ENCODE peak calls at places on chromosomes 13 and 19, in eight cellular contexts. One of them, this sample, is unnamed.

GRCh38 chr13:30832845-30833332 is 73.2 kb upstream of the MEDAG start:
- DNase-seq in WERI-Rb-1: no peak
- DNase-seq in neural crest cell: no peak
- DNase-seq in uterus: peak; percentile 50
- DNase-seq in lower leg skin: peak; percentile 41
- DNase-seq in lower lobe of right lung: peak; percentile 77
- DNase-seq in lung: no peak
- DNase-seq in transverse colon: peak; percentile 94
- DNase-seq in this sample: no peak

GRCh38 chr13:113877149-113877990 is 13.5 kb upstream of the GAS6 start:
- DNase-seq in uterus: no peak
- DNase-seq in transverse colon: no peak
- DNase-seq in neural crest cell: no peak
- DNase-seq in lower leg skin: no peak
- DNase-seq in lower lobe of right lung: no peak
- DNase-seq in WERI-Rb-1: no peak
- DNase-seq in lung: peak; percentile 15
- DNase-seq in this sample: no peak

GRCh38 chr19:10418281-10419199 is 1.8 kb upstream of the PDE4A start:
- DNase-seq in lung: no peak
- DNase-seq in neural crest cell: no peak
- DNase-seq in WERI-Rb-1: peak; percentile 45
- DNase-seq in transverse colon: no peak
- DNase-seq in lower lobe of right lung: no peak
- DNase-seq in uterus: no peak
- DNase-seq in lower leg skin: no peak
- DNase-seq in this sample: no peak

GRCh38 chr13:50275392-50276063 is 260.3 kb downstream of the KCNRG start:
- DNase-seq in neural crest cell: no peak
- DNase-seq in lower lobe of right lung: no peak
- DNase-seq in WERI-Rb-1: no peak
- DNase-seq in lung: no peak
- DNase-seq in transverse colon: no peak
- DNase-seq in uterus: no peak
- DNase-seq in lower leg skin: no peak
- DNase-seq in this sample: no peak

GRCh38 chr13:109870281-109871017 is 84.1 kb upstream of the IRS2 start:
- DNase-seq in lower lobe of right lung: no peak
- DNase-seq in transverse colon: no peak
- DNase-seq in lower leg skin: no peak
- DNase-seq in WERI-Rb-1: no peak
- DNase-seq in lung: no peak
- DNase-seq in neural crest cell: no peak
- DNase-seq in uterus: no peak
- DNase-seq in this sample: no peak

GRCh38 chr19:43751466-43752220 is 3.1 kb downstream of the SMG9 start:
- DNase-seq in lower lobe of right lung: no peak
- DNase-seq in transverse colon: no peak
- DNase-seq in lung: no peak
- DNase-seq in neural crest cell: no peak
- DNase-seq in lower leg skin: no peak
- DNase-seq in uterus: no peak
- DNase-seq in WERI-Rb-1: no peak
- DNase-seq in this sample: no peak

GRCh38 chr13:59458908-59459579 is 704.7 kb downstream of the DIAPH3 start:
- DNase-seq in neural crest cell: no peak
- DNase-seq in uterus: peak; percentile 20
- DNase-seq in lower leg skin: no peak
- DNase-seq in lung: no peak
- DNase-seq in WERI-Rb-1: no peak
- DNase-seq in transverse colon: no peak
- DNase-seq in lower lobe of right lung: no peak
- DNase-seq in this sample: no peak

GRCh38 chr13:97307882-97308624 is 85.9 kb downstream of the MBNL2 start:
- DNase-seq in neural crest cell: no peak
- DNase-seq in lung: no peak
- DNase-seq in WERI-Rb-1: no peak
- DNase-seq in uterus: no peak
- DNase-seq in transverse colon: no peak
- DNase-seq in lower lobe of right lung: no peak
- DNase-seq in lower leg skin: no peak
- DNase-seq in this sample: no peak

GRCh38 chr13:40969169-40969901 is 49.8 kb downstream of the ELF1 start:
- DNase-seq in lower leg skin: no peak
- DNase-seq in transverse colon: no peak
- DNase-seq in uterus: no peak
- DNase-seq in lower lobe of right lung: no peak
- DNase-seq in neural crest cell: no peak
- DNase-seq in lung: no peak
- DNase-seq in WERI-Rb-1: no peak
- DNase-seq in this sample: no peak

GRCh38 chr19:9671654-9672053 is 3.2 kb downstream of the ZNF562 start:
- DNase-seq in transverse colon: no peak
- DNase-seq in WERI-Rb-1: no peak
- DNase-seq in lower leg skin: no peak
- DNase-seq in uterus: no peak
- DNase-seq in lower lobe of right lung: no peak
- DNase-seq in neural crest cell: no peak
- DNase-seq in lung: no peak
- DNase-seq in this sample: no peak

GRCh38 chr13:19587635-19588300 is 26.4 kb upstream of the TPTE2 start:
- DNase-seq in neural crest cell: no peak
- DNase-seq in WERI-Rb-1: peak; percentile 53
- DNase-seq in lower leg skin: no peak
- DNase-seq in uterus: no peak
- DNase-seq in transverse colon: no peak
- DNase-seq in lung: no peak
- DNase-seq in lower lobe of right lung: no peak
- DNase-seq in this sample: no peak

GRCh38 chr13:90618133-90618532 is 729.4 kb upstream of the MIR17HG start:
- DNase-seq in WERI-Rb-1: no peak
- DNase-seq in neural crest cell: no peak
- DNase-seq in lower leg skin: no peak
- DNase-seq in transverse colon: no peak
- DNase-seq in lung: no peak
- DNase-seq in uterus: no peak
- DNase-seq in lower lobe of right lung: no peak
- DNase-seq in this sample: no peak

GRCh38 chr13:96072392-96072791 is 17.5 kb upstream of the HS6ST3 start:
- DNase-seq in lower leg skin: no peak
- DNase-seq in lung: no peak
- DNase-seq in transverse colon: no peak
- DNase-seq in lower lobe of right lung: no peak
- DNase-seq in uterus: no peak
- DNase-seq in WERI-Rb-1: no peak
- DNase-seq in neural crest cell: no peak
- DNase-seq in this sample: no peak

GRCh38 chr13:67355791-67356190 is 125.7 kb upstream of the PCDH9 start:
- DNase-seq in neural crest cell: no peak
- DNase-seq in transverse colon: no peak
- DNase-seq in lung: no peak
- DNase-seq in lower leg skin: no peak
- DNase-seq in uterus: no peak
- DNase-seq in WERI-Rb-1: no peak
- DNase-seq in lower lobe of right lung: no peak
- DNase-seq in this sample: no peak

GRCh38 chr19:13195678-13196077 is 45.5 kb downstream of the IER2 start:
- DNase-seq in WERI-Rb-1: peak; percentile 85
- DNase-seq in lower leg skin: no peak
- DNase-seq in lung: peak; percentile 63
- DNase-seq in uterus: no peak
- DNase-seq in neural crest cell: peak; percentile 46
- DNase-seq in lower lobe of right lung: peak; percentile 57
- DNase-seq in transverse colon: peak; percentile 85
- DNase-seq in this sample: no peak

DNA sequence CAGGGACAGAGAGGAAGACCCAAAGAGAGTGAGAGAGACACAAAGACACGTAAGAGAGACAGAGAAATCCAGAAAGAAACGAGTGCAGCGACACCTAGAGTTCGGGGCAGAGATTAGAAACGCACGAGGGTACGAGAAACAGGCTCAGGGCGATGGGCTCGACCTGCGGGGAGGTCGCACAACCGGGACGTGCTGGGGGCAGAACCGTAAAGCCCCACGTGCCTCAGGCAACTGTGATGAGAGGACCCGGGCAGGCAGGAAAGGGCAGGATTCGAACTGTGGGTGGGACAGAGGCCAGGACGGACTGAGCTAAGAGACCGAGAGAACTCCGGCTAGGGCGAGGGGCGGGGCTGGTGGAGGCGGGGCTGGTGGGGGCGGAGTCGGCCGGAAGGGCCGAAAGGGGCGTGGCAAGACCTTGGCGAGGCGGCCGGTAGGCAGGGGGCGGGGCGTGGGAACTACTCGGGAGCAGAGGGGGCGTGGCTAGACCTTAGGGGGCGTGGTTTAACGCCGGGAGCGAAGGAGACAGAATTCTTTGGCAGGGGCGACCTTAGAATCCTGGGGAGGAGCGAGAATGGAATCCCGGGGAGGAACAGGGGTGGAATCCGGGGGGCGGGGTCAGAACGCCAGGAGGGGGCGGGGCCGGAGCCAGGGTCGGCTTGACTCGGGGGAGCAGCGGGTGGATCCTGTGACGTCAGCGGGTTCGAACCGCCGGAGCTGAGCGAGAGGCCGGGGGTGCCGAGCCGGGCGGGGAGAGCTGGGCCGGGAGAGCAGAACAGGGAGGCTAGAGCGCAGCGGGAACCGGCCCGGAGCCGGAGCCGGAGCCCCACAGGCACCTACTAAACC is at the start of gene NECTIN2:
- DNase-seq in lower lobe of right lung: peak; percentile 99
- DNase-seq in transverse colon: peak; percentile 100
- DNase-seq in lung: peak; percentile 100
- DNase-seq in uterus: peak; percentile 100
- DNase-seq in WERI-Rb-1: peak; percentile 99
- DNase-seq in neural crest cell: peak; percentile 100
- DNase-seq in lower leg skin: peak; percentile 99
- DNase-seq in this sample: peak; percentile 99
- TF ChIP-seq CTCF in lower lobe of right lung: peak; percentile 60
- TF ChIP-seq CTCF in transverse colon: peak; percentile 69
- TF ChIP-seq CTCF in lung: peak; percentile 36
- TF ChIP-seq CTCF in uterus: peak; percentile 84
- TF ChIP-seq CTCF in WERI-Rb-1: peak; percentile 78
- TF ChIP-seq CTCF in neural crest cell: peak; percentile 76
- TF ChIP-seq CTCF in lower leg skin: no peak
- TF ChIP-seq CTCF in this sample: peak; percentile 82

DNA sequence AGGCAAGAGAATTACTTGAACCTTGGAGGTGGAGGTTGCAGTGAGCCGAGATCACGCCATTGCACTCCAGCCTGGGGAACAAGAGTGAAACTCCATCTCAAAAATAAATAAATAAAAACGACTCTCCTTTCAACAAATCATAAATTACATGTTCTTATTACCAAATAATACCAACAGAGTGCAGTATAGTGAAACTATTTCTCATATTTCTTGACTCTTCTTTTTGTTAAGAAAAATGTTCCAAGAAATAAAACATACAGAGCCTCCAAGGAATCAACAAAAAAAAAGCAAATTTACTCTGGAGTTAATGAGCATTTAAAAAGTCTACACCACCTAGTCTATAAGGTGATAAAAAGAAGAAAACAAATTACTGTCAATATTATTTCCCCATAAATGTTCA is 188.8 kb downstream of the KLF12 start:
- DNase-seq in neural crest cell: no peak
- DNase-seq in transverse colon: no peak
- DNase-seq in lung: no peak
- DNase-seq in uterus: no peak
- DNase-seq in lower lobe of right lung: no peak
- DNase-seq in WERI-Rb-1: no peak
- DNase-seq in lower leg skin: no peak
- DNase-seq in this sample: no peak
- TF ChIP-seq CTCF in neural crest cell: no peak
- TF ChIP-seq CTCF in transverse colon: no peak
- TF ChIP-seq CTCF in lung: no peak
- TF ChIP-seq CTCF in uterus: no peak
- TF ChIP-seq CTCF in lower lobe of right lung: no peak
- TF ChIP-seq CTCF in WERI-Rb-1: no peak
- TF ChIP-seq CTCF in lower leg skin: no peak
- TF ChIP-seq CTCF in this sample: peak; percentile 76

DNA sequence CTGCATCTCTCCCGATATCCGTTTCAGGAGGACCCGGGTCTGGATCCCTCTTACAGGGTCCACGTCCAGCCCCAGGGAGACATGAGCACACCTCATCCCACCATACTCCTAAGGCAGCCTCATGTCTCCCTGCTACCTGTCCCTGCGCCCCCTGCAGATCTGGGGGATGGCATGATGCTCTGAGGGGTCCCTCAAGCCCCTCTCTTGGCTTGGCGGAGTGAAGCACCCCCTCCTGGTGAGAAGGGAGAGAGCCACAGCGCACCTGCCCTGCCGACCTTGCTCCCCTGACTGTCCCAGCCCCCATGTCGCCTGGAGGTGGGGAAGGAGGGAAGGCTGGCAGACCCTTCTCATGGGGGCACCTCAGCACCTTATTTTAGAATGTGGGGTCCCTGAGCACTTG is 21.5 kb upstream of the ARHGEF7 start:
- DNase-seq in lower leg skin: no peak
- DNase-seq in neural crest cell: no peak
- DNase-seq in lung: no peak
- DNase-seq in WERI-Rb-1: no peak
- DNase-seq in uterus: no peak
- DNase-seq in transverse colon: no peak
- DNase-seq in lower lobe of right lung: no peak
- DNase-seq in this sample: no peak
- TF ChIP-seq CTCF in lower leg skin: no peak
- TF ChIP-seq CTCF in neural crest cell: no peak
- TF ChIP-seq CTCF in lung: no peak
- TF ChIP-seq CTCF in WERI-Rb-1: peak; percentile 21
- TF ChIP-seq CTCF in uterus: no peak
- TF ChIP-seq CTCF in transverse colon: no peak
- TF ChIP-seq CTCF in lower lobe of right lung: no peak
- TF ChIP-seq CTCF in this sample: no peak

GRCh38 chr19:50476943-50477264 is 256 bp upstream of the GARIN5A start:
- DNase-seq in WERI-Rb-1: no peak
- DNase-seq in neural crest cell: no peak
- DNase-seq in transverse colon: no peak
- DNase-seq in uterus: no peak
- DNase-seq in lung: no peak
- DNase-seq in lower lobe of right lung: no peak
- DNase-seq in lower leg skin: no peak
- DNase-seq in this sample: no peak

GRCh38 chr19:50479761-50480251 is 3.2 kb upstream of the GARIN5A start:
- DNase-seq in uterus: no peak
- DNase-seq in neural crest cell: no peak
- DNase-seq in lung: no peak
- DNase-seq in transverse colon: no peak
- DNase-seq in lower lobe of right lung: no peak
- DNase-seq in lower leg skin: no peak
- DNase-seq in WERI-Rb-1: no peak
- DNase-seq in this sample: peak; percentile 86

GRCh38 chr19:50480281-50481111 is 3.8 kb upstream of the GARIN5A start:
- DNase-seq in lower lobe of right lung: no peak
- DNase-seq in WERI-Rb-1: no peak
- DNase-seq in neural crest cell: no peak
- DNase-seq in uterus: no peak
- DNase-seq in lung: no peak
- DNase-seq in transverse colon: no peak
- DNase-seq in lower leg skin: no peak
- DNase-seq in this sample: peak; percentile 92

GRCh38 chr19:50477751-50478515 is 1.3 kb upstream of the GARIN5A start:
- DNase-seq in uterus: no peak
- DNase-seq in WERI-Rb-1: no peak
- DNase-seq in lung: no peak
- DNase-seq in lower leg skin: no peak
- DNase-seq in neural crest cell: no peak
- DNase-seq in transverse colon: no peak
- DNase-seq in lower lobe of right lung: no peak
- DNase-seq in this sample: peak; percentile 60

GRCh38 chr19:50478901-50479715 is 2.5 kb upstream of the GARIN5A start:
- DNase-seq in uterus: no peak
- DNase-seq in neural crest cell: no peak
- DNase-seq in lower lobe of right lung: no peak
- DNase-seq in lower leg skin: no peak
- DNase-seq in lung: no peak
- DNase-seq in WERI-Rb-1: peak; percentile 89
- DNase-seq in transverse colon: no peak
- DNase-seq in this sample: peak; percentile 81
- TF ChIP-seq CTCF in uterus: no peak
- TF ChIP-seq CTCF in neural crest cell: peak; percentile 59
- TF ChIP-seq CTCF in lower lobe of right lung: peak; percentile 28
- TF ChIP-seq CTCF in lower leg skin: no peak
- TF ChIP-seq CTCF in lung: no peak
- TF ChIP-seq CTCF in WERI-Rb-1: peak; percentile 99
- TF ChIP-seq CTCF in transverse colon: peak; percentile 11
- TF ChIP-seq CTCF in this sample: peak; percentile 77